ENCODE peak calls at places on chromosomes 13 and 19, in four cellular contexts. P, M, A and Y are unnamed samples.

GRCh38 chr19:40687525-40688016 is 2.9 kb downstream of the NUMBL start:
- DNase-seq in P (peak; percentile 91), A (no peak), M (no peak), Y (peak; percentile 93)

GRCh38 chr19:799076-799881 is 2.0 kb downstream of the PTBP1 start:
- DNase-seq in P (no peak), A (no peak), M (peak; percentile 35), Y (peak; percentile 47)

GRCh38 chr13:25982908-25983307 is 68.9 kb downstream of the SHISA2 start:
- DNase-seq in P (no peak), M (no peak), A (no peak), Y (no peak)

GRCh38 chr13:43307921-43308433 is 284.6 kb downstream of the DNAJC15 start:
- DNase-seq in P (peak; percentile 81), A (peak; percentile 22), M (no peak), Y (peak; percentile 88)

GRCh38 chr19:15836345-15836594 is 20.8 kb upstream of the OR10H1 start:
- DNase-seq in A (no peak), P (no peak), M (no peak), Y (no peak)

GRCh38 chr19:18657590-18658365 is 20.9 kb downstream of the KLHL26 start:
- DNase-seq in P (peak; percentile 84), M (peak; percentile 26), A (no peak), Y (peak; percentile 86)

GRCh38 chr13:19772306-19772705 is 10.4 kb downstream of the PSPC1 start:
- DNase-seq in A (no peak), M (no peak), P (no peak), Y (no peak)

GRCh38 chr19:19817357-19817756 is 4.2 kb downstream of the ZNF506 start:
- DNase-seq in P (no peak), M (no peak), A (no peak), Y (no peak)

GRCh38 chr13:33207616-33207964 is 78.0 kb downstream of the STARD13 start:
- DNase-seq in M (no peak), P (no peak), A (no peak), Y (no peak)

GRCh38 chr19:55655648-55656040 is 809 bp downstream of the U2AF2 start:
- DNase-seq in M (no peak), P (no peak), A (no peak), Y (no peak)

GRCh38 chr19:4495471-4495870 is 22.8 kb downstream of the PLIN4 start:
- DNase-seq in M (no peak), A (peak; percentile 63), P (no peak), Y (no peak)

GRCh38 chr19:29504454-29504853 is 21.3 kb upstream of the VSTM2B start:
- DNase-seq in M (no peak), A (no peak), P (no peak), Y (no peak)

GRCh38 chr13:44106231-44107152 is 226.8 kb downstream of the LACC1 start:
- DNase-seq in P (no peak), A (no peak), M (no peak), Y (peak; percentile 32)

GRCh38 chr19:41114132-41114531 is at the start of gene CYP2F1:
- DNase-seq in P (no peak), M (no peak), A (no peak), Y (no peak)

GRCh38 chr19:49432141-49433073 is 7.2 kb downstream of the GFY start:
- DNase-seq in P (no peak), A (no peak), M (no peak), Y (no peak)

GRCh38 chr13:53953205-53953604 is 924.6 kb downstream of the OLFM4 start:
- DNase-seq in P (no peak), A (no peak), M (no peak), Y (no peak)

GRCh38 chr19:1470864-1471513 is 8.0 kb downstream of the C19orf25 start:
- DNase-seq in M (no peak), A (no peak), P (no peak), Y (no peak)

GRCh38 chr19:4557186-4557970 is 2.1 kb downstream of the SEMA6B start:
- DNase-seq in A (no peak), M (no peak), P (no peak), Y (no peak)

GRCh38 chr13:76904507-76904906 is 18.3 kb upstream of the KCTD12 start:
- DNase-seq in M (no peak), A (no peak), P (no peak), Y (no peak)

GRCh38 chr19:56270676-56271075 is 1.9 kb upstream of the EDDM13 start:
- DNase-seq in A (no peak), P (no peak), M (no peak), Y (no peak)

GRCh38 chr19:38634757-38635482 is 12.5 kb upstream of the ACTN4 start:
- DNase-seq in M (peak; percentile 85), P (peak; percentile 63), A (peak; percentile 63), Y (peak; percentile 73)

GRCh38 chr19:51339687-51340656 is 2.0 kb downstream of the VSIG10L start:
- DNase-seq in A (peak; percentile 89), M (peak; percentile 91), P (peak; percentile 99), Y (peak; percentile 99)

GRCh38 chr13:60627071-60627686 is 230.2 kb downstream of the TDRD3 start:
- DNase-seq in M (peak; percentile 61), P (no peak), A (peak; percentile 12), Y (no peak)